ENCODE peak calls at places on chromosomes 6 and 20, in four cellular contexts. B is breast epithelium, D is vagina, R is K562. A is an unnamed sample.

GRCh38 chr6:129510930-129511329 is 199.0 kb downstream of the ARHGAP18 start:
- DNase-seq in B (no peak), D (no peak), R (no peak), A (no peak)

GRCh38 chr6:168095741-168096250 is 16.8 kb upstream of the FRMD1 start:
- DNase-seq in B (no peak), D (no peak), R (no peak), A (no peak)

GRCh38 chr20:35133006-35133405 is 14.1 kb downstream of the EDEM2 start:
- DNase-seq in B (no peak), D (no peak), R (no peak), A (no peak)

GRCh38 chr6:169282043-169282442 is 28.4 kb upstream of the THBS2 start:
- DNase-seq in B (no peak), D (no peak), R (no peak), A (no peak)

GRCh38 chr6:34834789-34835518 is 43.1 kb downstream of the BLTP3A start:
- DNase-seq in B (no peak), D (no peak), R (peak), A (no peak)

GRCh38 chr6:29597184-29597583 is 12.3 kb downstream of the OR2H2 start:
- DNase-seq in B (no peak), D (no peak), R (no peak), A (no peak)

GRCh38 chr6:89375427-89375868 is 22.9 kb upstream of the UBE2J1 start:
- DNase-seq in B (peak), D (no peak), R (no peak), A (peak)

GRCh38 chr6:37435816-37436215 is 2.8 kb downstream of the CMTR1 start:
- DNase-seq in B (no peak), D (no peak), R (no peak), A (no peak)

GRCh38 chr6:16420715-16421461 is 182.5 kb downstream of the GMPR start:
- DNase-seq in B (no peak), D (no peak), R (no peak), A (peak)

GRCh38 chr20:63177785-63178444 is 38.0 kb downstream of the YTHDF1 start:
- DNase-seq in B (no peak), D (no peak), R (no peak), A (no peak)

GRCh38 chr6:138774370-138774769 is 801 bp downstream of the CCDC28A start:
- DNase-seq in B (no peak), D (no peak), R (no peak), A (no peak)

GRCh38 chr6:159904497-159904911 is 13.7 kb downstream of the MAS1 start:
- DNase-seq in B (no peak), D (no peak), R (no peak), A (no peak)

GRCh38 chr20:32119734-32120133 is 10.2 kb downstream of the TM9SF4 start:
- DNase-seq in B (no peak), D (no peak), R (no peak), A (no peak)
- TF ChIP-seq POLR2A in B (no peak), D (no peak), R (no peak), A (no peak)

DNA sequence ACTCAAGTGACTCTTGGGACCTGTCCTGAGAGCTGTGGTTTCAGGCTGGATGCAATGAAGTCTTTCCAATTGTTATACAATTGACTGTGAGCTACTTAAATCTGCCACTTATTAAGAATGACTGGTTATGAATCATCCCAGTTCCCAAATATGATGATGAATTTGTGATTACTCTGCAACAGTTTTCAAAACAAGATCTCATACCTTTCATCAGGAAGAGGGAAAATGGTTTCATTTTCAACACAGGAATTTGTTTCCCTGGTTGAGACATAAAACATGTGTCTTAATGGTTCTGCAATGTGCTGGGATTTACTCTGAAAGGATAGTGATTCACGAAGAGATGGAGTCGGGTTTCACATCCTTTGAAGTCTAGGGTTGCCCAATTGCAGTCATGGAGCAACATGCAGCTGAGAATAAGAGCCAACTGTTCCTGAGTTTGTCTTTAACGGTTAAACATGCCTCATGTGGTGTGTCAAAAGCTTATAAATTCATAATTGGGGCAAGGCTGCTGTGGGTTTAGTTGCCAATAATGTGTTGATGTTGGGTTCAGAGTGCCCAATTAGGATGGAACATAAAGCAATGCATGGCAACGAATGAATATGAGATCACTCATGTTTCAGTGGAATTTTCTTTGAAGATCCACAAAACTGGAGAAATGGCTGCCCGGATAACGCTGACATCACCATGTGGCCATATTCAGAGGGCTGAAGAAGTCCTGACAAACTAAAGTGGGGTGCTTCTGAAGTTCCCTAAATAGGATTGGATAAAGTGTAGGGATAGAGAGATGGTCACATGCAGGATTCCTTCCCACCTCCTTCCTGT is 41.0 kb downstream of the CYP24A1 start:
- DNase-seq in B (no peak), D (no peak), R (no peak), A (peak)
- TF ChIP-seq POLR2AphosphoS5 in B (peak), D (peak), R (no peak), A (peak)

GRCh38 chr20:44394520-44395182 is 39.2 kb downstream of the HNF4A start:
- DNase-seq in B (no peak), D (no peak), R (peak), A (no peak)
- TF ChIP-seq POLR2A in B (no peak), D (no peak), R (no peak), A (no peak)

DNA sequence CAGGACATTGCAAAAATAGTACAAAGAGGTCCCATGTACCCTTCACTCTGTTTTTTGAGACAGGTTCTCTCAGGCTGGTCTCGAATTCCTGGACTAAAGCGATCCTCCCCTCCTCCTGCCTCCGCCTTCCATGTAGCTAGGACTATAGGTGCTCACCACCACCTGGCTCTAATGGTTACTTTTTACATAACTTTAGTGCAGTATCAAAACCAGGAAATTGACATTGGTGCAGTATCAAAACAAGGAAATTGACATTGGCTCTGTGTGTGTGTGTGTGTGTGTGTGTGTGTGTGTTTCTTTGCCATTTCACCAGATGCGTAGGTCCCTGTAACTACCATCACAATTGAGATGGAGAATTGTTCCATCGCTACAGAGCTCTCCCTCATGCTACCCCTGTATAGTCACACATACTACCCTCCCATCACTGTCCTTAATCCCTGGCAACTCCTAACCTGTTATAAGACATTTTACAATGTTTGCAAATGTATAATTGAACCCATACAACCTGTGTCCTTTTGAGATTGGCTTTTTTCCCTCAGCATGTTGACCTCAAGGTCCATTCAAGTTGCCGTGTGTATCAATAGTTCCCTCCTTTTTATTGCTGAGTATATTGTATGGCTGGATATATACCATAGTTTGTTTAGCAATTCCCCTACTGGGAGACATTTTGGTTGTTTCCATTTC is 28.3 kb upstream of the RIPOR2 start:
- DNase-seq in B (no peak), D (no peak), R (no peak), A (no peak)
- TF ChIP-seq POLR2AphosphoS5 in B (no peak), D (no peak), R (no peak), A (no peak)

DNA sequence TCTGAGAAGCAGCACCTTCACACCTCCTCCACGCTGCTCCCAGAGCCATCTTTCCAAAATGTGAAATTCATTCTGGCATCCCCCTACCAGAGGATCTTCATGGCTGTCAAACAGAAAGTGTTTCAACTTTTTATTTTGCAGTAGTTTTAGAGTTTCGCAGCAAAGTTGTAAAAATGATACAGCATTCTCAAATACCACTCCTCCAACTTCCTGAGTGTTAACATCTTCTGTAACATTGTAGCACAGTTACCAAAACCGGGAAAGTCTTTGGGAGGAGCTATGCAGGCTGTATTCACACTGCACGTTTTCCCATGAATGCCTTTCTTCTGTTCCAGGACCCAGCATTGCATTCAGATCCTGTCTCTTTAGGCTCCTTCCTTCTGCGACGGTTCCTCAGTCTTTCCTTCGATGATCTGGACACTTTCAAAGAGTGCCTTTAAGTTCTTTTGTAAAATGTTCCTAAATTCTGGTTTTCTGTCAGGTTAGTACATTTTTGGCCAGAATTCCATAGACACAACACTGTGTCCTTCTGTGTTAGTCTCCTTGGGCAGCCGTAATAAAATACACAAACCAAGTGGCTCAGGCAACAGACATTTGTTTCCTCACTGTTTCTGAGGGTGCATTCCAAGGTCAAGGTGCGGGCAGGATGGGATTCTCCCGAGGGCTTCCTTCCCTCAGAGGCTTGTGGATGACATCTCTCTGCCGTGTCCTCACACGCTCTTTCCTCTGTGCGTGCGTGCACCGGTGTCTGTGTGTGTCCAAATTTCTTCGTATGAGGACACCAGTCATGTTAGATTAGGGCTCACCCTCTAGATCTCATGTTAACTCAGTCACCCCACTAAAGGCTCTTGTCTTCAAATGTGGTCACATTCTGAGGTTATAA is 30.3 kb downstream of the CDYL start:
- DNase-seq in B (no peak), D (no peak), R (no peak), A (no peak)
- TF ChIP-seq POLR2A in B (no peak), D (no peak), R (no peak), A (no peak)

DNA sequence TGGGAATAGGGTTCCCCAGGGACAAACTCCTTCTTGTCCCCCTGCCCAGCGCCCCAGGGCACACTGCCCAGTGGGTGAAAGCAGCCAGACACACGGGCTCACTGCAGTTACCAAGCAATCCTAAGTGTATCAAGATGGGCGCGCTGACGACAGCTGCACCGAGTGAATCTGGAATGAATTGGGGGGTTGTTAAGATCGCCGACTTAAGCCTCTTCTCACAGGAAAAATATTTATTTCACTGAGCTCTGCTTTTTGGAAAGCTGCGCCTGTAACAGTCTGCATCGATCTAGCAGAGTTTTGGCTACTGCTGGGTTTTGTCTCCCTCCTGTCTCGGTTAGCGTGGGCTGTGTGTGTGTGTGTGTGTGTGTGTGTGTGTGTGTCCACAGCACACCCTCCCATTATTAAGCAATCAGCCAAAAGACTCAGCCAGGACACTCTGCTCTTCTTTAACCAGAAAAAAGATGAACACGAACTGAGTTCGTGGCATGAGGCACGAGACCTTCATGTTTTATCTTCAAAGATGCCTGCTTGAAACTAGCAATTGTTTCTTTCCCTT is 35.9 kb downstream of the RIPOR3 start:
- DNase-seq in B (no peak), D (no peak), R (no peak), A (no peak)
- TF ChIP-seq POLR2AphosphoS5 in B (peak), D (peak), R (no peak), A (no peak)

GRCh38 chr6:36222924-36223323 is 26.4 kb downstream of the BRPF3 start:
- DNase-seq in B (no peak), D (no peak), R (no peak), A (no peak)
- TF ChIP-seq POLR2A in B (no peak), D (no peak), R (no peak), A (no peak)

DNA sequence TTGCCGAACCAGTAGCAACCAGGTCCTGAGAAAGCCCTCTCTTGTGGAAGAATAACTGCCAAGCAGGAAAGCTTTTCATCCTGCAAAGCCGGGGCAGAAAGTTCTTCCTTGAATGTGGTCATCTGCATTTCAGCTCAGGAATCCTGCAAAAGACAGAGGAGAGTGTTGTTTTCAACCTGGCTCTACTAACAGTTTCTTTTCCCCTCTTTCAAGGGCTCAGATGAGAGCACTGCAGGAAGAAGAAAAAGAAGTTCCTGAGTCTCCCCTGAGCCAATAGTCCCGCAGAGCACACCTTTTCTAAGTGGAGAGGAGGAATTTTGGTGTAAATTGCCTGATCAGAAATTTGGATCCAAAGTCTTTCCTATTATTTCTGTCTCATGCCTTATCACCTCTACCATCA is 10.7 kb downstream of the HLA-DRB1 start:
- DNase-seq in B (no peak), D (no peak), R (no peak), A (no peak)
- TF ChIP-seq POLR2AphosphoS5 in B (no peak), D (no peak), R (no peak), A (no peak)

DNA sequence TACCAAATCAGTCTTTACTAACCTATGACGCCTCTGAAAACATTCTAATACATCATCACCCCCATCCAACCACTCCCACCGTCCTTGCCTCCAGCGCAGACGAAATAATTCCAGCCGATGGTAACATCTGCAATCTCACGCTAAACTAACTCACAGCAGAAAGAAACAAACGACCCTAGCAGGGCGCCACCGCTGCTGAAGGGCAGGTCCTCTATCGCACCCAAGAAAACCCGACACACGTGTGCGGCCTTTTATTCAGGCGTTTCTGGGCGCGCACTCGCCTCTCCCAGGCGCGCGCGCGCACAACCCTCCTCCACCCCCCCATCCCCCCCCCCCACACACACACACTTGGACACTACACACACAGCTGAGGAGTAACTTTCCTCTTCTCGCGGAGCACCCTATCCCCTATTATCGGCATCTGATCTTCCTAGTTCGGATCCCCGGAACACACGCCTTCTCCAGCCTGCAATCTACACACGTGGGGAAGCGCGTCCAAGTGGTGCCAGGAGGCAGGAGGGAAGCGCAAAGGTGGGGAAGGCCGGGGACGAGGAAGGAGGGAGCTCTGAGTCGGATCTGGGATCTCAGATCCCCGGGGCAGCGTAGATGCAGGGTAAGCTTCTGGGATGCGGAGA is 1.4 kb downstream of the GFOD1 start:
- DNase-seq in B (no peak), D (no peak), R (peak), A (peak)
- TF ChIP-seq POLR2A in B (no peak), D (no peak), R (peak), A (no peak)